ENCODE peak calls at places on chromosome 10, in five cellular contexts. X is cardiac muscle cell, S is heart left ventricle, D is astrocyte of the spinal cord, T is fibroblast of lung. A is an unnamed sample.

GRCh38 chr10:91197044-91197651 is 23.3 kb upstream of the PCGF5 start:
- DNase-seq in T (peak; percentile 57), X (peak; percentile 80), S (no peak), D (peak; percentile 72), A (no peak)

GRCh38 chr10:119670717-119671116 is 19.5 kb downstream of the BAG3 start:
- DNase-seq in S (no peak), D (peak; percentile 33), X (no peak), T (no peak), A (no peak)

GRCh38 chr10:79221110-79222051 is 125.9 kb upstream of the PPIF start:
- DNase-seq in S (peak; percentile 84), X (peak; percentile 89), T (peak; percentile 93), D (peak; percentile 76), A (no peak)

GRCh38 chr10:43068136-43068395 is 8.8 kb upstream of the RET start:
- DNase-seq in T (no peak), X (no peak), S (no peak), D (no peak), A (no peak)

GRCh38 chr10:94223702-94224370 is 138.9 kb downstream of the NOC3L start:
- DNase-seq in T (peak; percentile 34), X (no peak), S (peak; percentile 58), D (no peak), A (no peak)

GRCh38 chr10:71714055-71714454 is 5.5 kb downstream of the C10orf105 start:
- DNase-seq in D (no peak), X (no peak), T (no peak), S (no peak), A (no peak)

GRCh38 chr10:99582255-99582770 is 37.9 kb downstream of the SLC25A28 start:
- DNase-seq in T (no peak), X (no peak), D (no peak), S (no peak), A (no peak)

GRCh38 chr10:102085336-102085735 is 20.2 kb downstream of the HPS6 start:
- DNase-seq in T (no peak), D (no peak), S (no peak), X (peak; percentile 9), A (no peak)

GRCh38 chr10:114856544-114857287 is 35.1 kb downstream of the FHIP2A start:
- DNase-seq in X (peak; percentile 90), S (no peak), T (peak; percentile 65), D (peak; percentile 87), A (no peak)

GRCh38 chr10:132469197-132469942 is 68.2 kb upstream of the INPP5A start:
- DNase-seq in X (no peak), S (peak; percentile 25), D (peak; percentile 50), T (no peak), A (no peak)

GRCh38 chr10:78263521-78263988 is 229.9 kb downstream of the RPS24 start:
- DNase-seq in T (no peak), D (peak; percentile 49), S (no peak), X (no peak), A (no peak)

GRCh38 chr10:4939224-4940072 is 23.8 kb upstream of the AKR1C1 start:
- DNase-seq in X (no peak), D (no peak), T (no peak), S (no peak), A (no peak)

GRCh38 chr10:59148701-59149100 is 27.7 kb upstream of the PHYHIPL start:
- DNase-seq in X (no peak), T (no peak), D (no peak), S (no peak), A (no peak)

GRCh38 chr10:35236739-35237138 is 99.6 kb upstream of the CCNY start:
- DNase-seq in S (no peak), X (peak; percentile 56), D (peak; percentile 32), T (peak; percentile 37), A (no peak)
- TF ChIP-seq CTCF in S (peak; percentile 40), X (peak; percentile 50), D (peak; percentile 42), T (peak; percentile 29), A (peak; percentile 74)

GRCh38 chr10:85535926-85536325 is 830.7 kb downstream of the GRID1 start:
- DNase-seq in X (no peak), D (no peak), T (no peak), S (no peak), A (no peak)
- H3K4me3 ChIP-seq in X (no peak overlapping the region), D (no peak overlapping the region), T (no peak overlapping the region), S (no peak overlapping the region), A (no peak overlapping the region)

DNA sequence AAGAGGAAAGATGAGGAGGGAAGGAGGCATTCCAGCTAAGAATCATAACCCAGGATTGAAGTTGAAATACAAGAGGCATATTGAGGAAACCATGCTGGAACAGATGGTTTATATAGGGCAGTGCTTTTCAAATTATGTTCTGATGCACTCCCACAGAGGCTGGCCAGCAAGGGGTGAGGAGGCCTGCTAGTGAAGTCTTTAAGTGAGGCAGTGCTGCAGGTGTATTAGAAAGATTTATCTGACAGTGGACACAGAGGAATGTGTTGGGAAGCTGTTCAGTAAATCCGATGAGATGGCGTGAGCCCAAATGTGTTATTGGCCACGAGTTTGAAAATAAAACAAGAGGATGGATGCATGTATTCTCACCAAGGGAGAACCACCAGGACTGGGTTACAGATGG is 28.6 kb downstream of the REEP3 start:
- DNase-seq in T (no peak), S (no peak), X (no peak), D (no peak), A (no peak)
- TF ChIP-seq CTCF in T (no peak), S (no peak), X (no peak), D (no peak), A (no peak)

DNA sequence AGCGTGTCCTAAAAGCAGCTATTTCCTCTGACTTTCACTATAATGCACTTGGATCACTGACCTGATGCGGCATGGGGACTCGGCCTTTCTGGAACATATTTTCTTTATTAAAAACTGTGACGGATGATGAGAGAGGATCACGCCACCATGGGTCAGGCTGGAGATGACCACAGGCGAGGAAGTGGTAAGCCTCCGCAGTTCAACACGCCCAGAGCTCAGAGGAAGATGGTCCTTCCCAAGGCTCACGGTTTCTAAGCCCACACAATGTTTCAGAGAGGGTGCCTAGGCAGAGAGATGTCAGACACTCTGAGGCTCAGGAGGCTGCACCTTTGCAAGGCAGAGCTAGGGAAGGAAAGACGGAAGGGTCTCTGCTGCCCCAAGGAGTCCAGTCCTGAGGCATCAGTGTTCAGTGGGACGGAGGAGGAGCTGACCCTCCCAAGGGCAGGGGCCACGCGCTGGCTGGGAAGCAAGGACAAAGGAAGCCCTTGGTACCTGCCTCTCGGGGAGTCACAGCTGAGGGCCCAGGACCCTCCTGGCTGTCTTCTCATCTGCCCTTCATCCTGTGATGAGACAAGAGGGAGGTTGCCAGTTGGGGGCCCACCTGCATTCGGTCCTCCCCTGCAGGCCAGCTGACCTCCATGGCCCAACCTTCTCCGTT is 9.5 kb downstream of the CHST15 start:
- DNase-seq in T (no peak), D (no peak), S (no peak), X (no peak), A (no peak)
- H3K4me3 ChIP-seq in T (no peak overlapping the region), D (no peak overlapping the region), S (no peak overlapping the region), X (no peak overlapping the region), A (no peak overlapping the region)